ENCODE peak calls at places on chromosomes 3 and 15, in six cellular contexts. One of them, this sample, is unnamed.
A peak's percentile ranks its signal among the peaks of the same experiment; 100 is the strongest.

GRCh38 chr15:39304931-39305728 is 275.7 kb upstream of the THBS1 start:
- DNase-seq in A549: no peak
- DNase-seq in HepG2: no peak
- DNase-seq in fibroblast of lung: peak; percentile 49
- DNase-seq in RWPE1: no peak
- DNase-seq in spleen: no peak
- DNase-seq in this sample: no peak

GRCh38 chr15:69548771-69549170 is 96.2 kb downstream of the RPLP1 start:
- DNase-seq in RWPE1: no peak
- DNase-seq in A549: no peak
- DNase-seq in fibroblast of lung: peak; percentile 25
- DNase-seq in HepG2: no peak
- DNase-seq in spleen: no peak
- DNase-seq in this sample: no peak

GRCh38 chr3:190319660-190320059 is 2.6 kb downstream of the CLDN1 start:
- DNase-seq in A549: no peak
- DNase-seq in HepG2: no peak
- DNase-seq in RWPE1: peak; percentile 93
- DNase-seq in fibroblast of lung: peak; percentile 18
- DNase-seq in spleen: no peak
- DNase-seq in this sample: no peak

GRCh38 chr15:101120961-101121360 is 130.9 kb downstream of the CHSY1 start:
- DNase-seq in HepG2: no peak
- DNase-seq in spleen: peak; percentile 80
- DNase-seq in A549: no peak
- DNase-seq in fibroblast of lung: no peak
- DNase-seq in RWPE1: no peak
- DNase-seq in this sample: no peak

GRCh38 chr15:84631706-84632272 is 22.3 kb downstream of the WDR73 start:
- DNase-seq in HepG2: peak; percentile 12
- DNase-seq in A549: no peak
- DNase-seq in RWPE1: no peak
- DNase-seq in spleen: no peak
- DNase-seq in fibroblast of lung: no peak
- DNase-seq in this sample: no peak

GRCh38 chr3:184290331-184290730 is 8.7 kb upstream of the PSMD2 start:
- DNase-seq in spleen: no peak
- DNase-seq in A549: no peak
- DNase-seq in HepG2: no peak
- DNase-seq in fibroblast of lung: no peak
- DNase-seq in RWPE1: no peak
- DNase-seq in this sample: no peak

GRCh38 chr15:23561914-23562313 is 3.6 kb upstream of the MKRN3 start:
- DNase-seq in RWPE1: no peak
- DNase-seq in HepG2: no peak
- DNase-seq in A549: no peak
- DNase-seq in fibroblast of lung: no peak
- DNase-seq in spleen: no peak
- DNase-seq in this sample: no peak

GRCh38 chr3:70861855-70862254 is 549.4 kb upstream of the MDFIC2 start:
- DNase-seq in fibroblast of lung: peak; percentile 93
- DNase-seq in A549: no peak
- DNase-seq in RWPE1: no peak
- DNase-seq in HepG2: no peak
- DNase-seq in spleen: no peak
- DNase-seq in this sample: no peak

GRCh38 chr3:10387881-10388621 is 67.1 kb upstream of the SEC13 start:
- DNase-seq in RWPE1: no peak
- DNase-seq in spleen: peak; percentile 59
- DNase-seq in fibroblast of lung: peak; percentile 20
- DNase-seq in HepG2: no peak
- DNase-seq in A549: no peak
- DNase-seq in this sample: no peak

GRCh38 chr3:8283180-8283579 is 218.4 kb upstream of the LMCD1 start:
- DNase-seq in RWPE1: no peak
- DNase-seq in A549: no peak
- DNase-seq in spleen: no peak
- DNase-seq in HepG2: no peak
- DNase-seq in fibroblast of lung: no peak
- DNase-seq in this sample: no peak

GRCh38 chr3:21839181-21839580 is 88.2 kb upstream of the ZNF385D start:
- DNase-seq in HepG2: no peak
- DNase-seq in spleen: no peak
- DNase-seq in fibroblast of lung: peak; percentile 75
- DNase-seq in A549: no peak
- DNase-seq in RWPE1: no peak
- DNase-seq in this sample: no peak
- H3K27ac ChIP-seq in HepG2: no peak overlapping the region
- H3K27ac ChIP-seq in spleen: no peak overlapping the region
- H3K27ac ChIP-seq in fibroblast of lung: no peak overlapping the region
- H3K27ac ChIP-seq in A549: no peak overlapping the region
- H3K27ac ChIP-seq in RWPE1: no peak overlapping the region
- H3K27ac ChIP-seq in this sample: peak overlapping the region; percentile 15

GRCh38 chr3:29560031-29560430 is 279.2 kb downstream of the RBMS3 start:
- DNase-seq in A549: no peak
- DNase-seq in fibroblast of lung: no peak
- DNase-seq in RWPE1: no peak
- DNase-seq in spleen: no peak
- DNase-seq in HepG2: no peak
- DNase-seq in this sample: no peak
- H3K27ac ChIP-seq in A549: no peak overlapping the region
- H3K27ac ChIP-seq in fibroblast of lung: no peak overlapping the region
- H3K27ac ChIP-seq in RWPE1: no peak overlapping the region
- H3K27ac ChIP-seq in spleen: no peak overlapping the region
- H3K27ac ChIP-seq in HepG2: no peak overlapping the region
- H3K27ac ChIP-seq in this sample: no peak overlapping the region

DNA sequence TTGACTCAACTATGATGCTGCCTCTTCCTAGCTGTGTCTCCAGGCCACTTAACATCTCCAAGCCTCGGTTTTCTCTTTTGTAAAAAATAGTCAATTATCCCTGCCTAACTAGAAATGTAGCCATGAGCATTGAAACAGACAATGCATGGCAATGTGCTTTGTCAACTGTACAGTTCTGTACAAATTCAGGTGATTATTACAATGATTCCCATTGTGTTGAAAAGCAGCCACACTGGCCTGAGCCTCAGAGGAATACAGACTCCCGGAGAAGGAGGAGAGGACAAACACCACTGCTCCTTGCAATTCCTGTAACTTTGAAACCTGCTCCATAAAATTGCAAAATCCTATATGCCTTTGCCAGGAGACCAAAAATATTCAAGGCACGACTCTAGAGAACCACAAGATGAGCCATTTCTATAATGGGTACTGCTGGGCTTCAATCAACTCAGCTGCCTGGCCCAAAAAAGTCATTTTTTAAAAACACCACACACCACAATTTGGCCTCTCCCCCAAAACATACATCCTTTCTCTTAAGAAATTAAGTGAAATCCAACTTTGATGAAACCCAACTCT is 28.6 kb downstream of the DAPK2 start:
- DNase-seq in A549: no peak
- DNase-seq in fibroblast of lung: peak; percentile 68
- DNase-seq in spleen: no peak
- DNase-seq in RWPE1: no peak
- DNase-seq in HepG2: no peak
- DNase-seq in this sample: no peak
- H3K27ac ChIP-seq in A549: peak overlapping the region; percentile 55
- H3K27ac ChIP-seq in fibroblast of lung: no peak overlapping the region
- H3K27ac ChIP-seq in spleen: no peak overlapping the region
- H3K27ac ChIP-seq in RWPE1: peak overlapping the region; percentile 62
- H3K27ac ChIP-seq in HepG2: no peak overlapping the region
- H3K27ac ChIP-seq in this sample: no peak overlapping the region

GRCh38 chr3:182078929-182079328 is 367.2 kb downstream of the SOX2 start:
- DNase-seq in HepG2: no peak
- DNase-seq in fibroblast of lung: no peak
- DNase-seq in A549: no peak
- DNase-seq in RWPE1: no peak
- DNase-seq in spleen: no peak
- DNase-seq in this sample: no peak
- H3K27ac ChIP-seq in HepG2: no peak overlapping the region
- H3K27ac ChIP-seq in fibroblast of lung: no peak overlapping the region
- H3K27ac ChIP-seq in A549: peak overlapping the region; percentile 84
- H3K27ac ChIP-seq in RWPE1: no peak overlapping the region
- H3K27ac ChIP-seq in spleen: no peak overlapping the region
- H3K27ac ChIP-seq in this sample: no peak overlapping the region

DNA sequence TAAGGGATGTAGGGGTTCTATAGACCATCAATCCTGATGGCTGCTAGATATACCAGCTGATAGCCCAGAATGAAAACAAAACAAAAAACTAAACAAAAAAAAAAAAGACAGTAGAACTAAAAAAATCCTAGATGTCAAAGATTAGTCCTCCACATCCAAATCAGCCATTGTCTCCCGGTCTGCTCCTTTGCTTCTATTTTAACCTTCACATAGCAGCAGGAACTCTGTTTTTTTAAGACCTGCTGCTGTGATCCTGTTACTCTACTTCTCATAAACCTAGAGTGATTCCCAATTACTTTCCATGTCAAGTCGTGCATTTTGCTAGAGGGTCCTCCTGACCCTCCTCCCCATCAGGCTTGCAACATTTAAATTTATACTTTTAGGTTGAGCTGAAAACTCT is 2.5 kb downstream of the IFT122 start:
- DNase-seq in spleen: no peak
- DNase-seq in A549: no peak
- DNase-seq in RWPE1: no peak
- DNase-seq in HepG2: no peak
- DNase-seq in fibroblast of lung: no peak
- DNase-seq in this sample: no peak
- H3K27ac ChIP-seq in spleen: no peak overlapping the region
- H3K27ac ChIP-seq in A549: no peak overlapping the region
- H3K27ac ChIP-seq in RWPE1: no peak overlapping the region
- H3K27ac ChIP-seq in HepG2: no peak overlapping the region
- H3K27ac ChIP-seq in fibroblast of lung: no peak overlapping the region
- H3K27ac ChIP-seq in this sample: peak overlapping the region; percentile 85

GRCh38 chr3:35529337-35529736 is 110.0 kb upstream of the ARPP21 start:
- DNase-seq in RWPE1: no peak
- DNase-seq in spleen: no peak
- DNase-seq in fibroblast of lung: no peak
- DNase-seq in HepG2: no peak
- DNase-seq in A549: no peak
- DNase-seq in this sample: no peak
- H3K27ac ChIP-seq in RWPE1: no peak overlapping the region
- H3K27ac ChIP-seq in spleen: no peak overlapping the region
- H3K27ac ChIP-seq in fibroblast of lung: no peak overlapping the region
- H3K27ac ChIP-seq in HepG2: no peak overlapping the region
- H3K27ac ChIP-seq in A549: no peak overlapping the region
- H3K27ac ChIP-seq in this sample: no peak overlapping the region

GRCh38 chr15:63191895-63192603 is 2.6 kb downstream of the RAB8B start:
- DNase-seq in A549: no peak
- DNase-seq in HepG2: no peak
- DNase-seq in RWPE1: no peak
- DNase-seq in fibroblast of lung: no peak
- DNase-seq in spleen: no peak
- DNase-seq in this sample: no peak
- H3K27ac ChIP-seq in A549: no peak overlapping the region
- H3K27ac ChIP-seq in HepG2: no peak overlapping the region
- H3K27ac ChIP-seq in RWPE1: no peak overlapping the region
- H3K27ac ChIP-seq in fibroblast of lung: no peak overlapping the region
- H3K27ac ChIP-seq in spleen: peak overlapping the region; percentile 76
- H3K27ac ChIP-seq in this sample: no peak overlapping the region

GRCh38 chr3:43017593-43018195 is 38.6 kb downstream of the GASK1A start:
- DNase-seq in HepG2: no peak
- DNase-seq in RWPE1: no peak
- DNase-seq in fibroblast of lung: no peak
- DNase-seq in spleen: no peak
- DNase-seq in A549: no peak
- DNase-seq in this sample: no peak

GRCh38 chr3:43017038-43017437 is 37.9 kb downstream of the GASK1A start:
- DNase-seq in spleen: no peak
- DNase-seq in HepG2: no peak
- DNase-seq in RWPE1: no peak
- DNase-seq in fibroblast of lung: no peak
- DNase-seq in A549: no peak
- DNase-seq in this sample: no peak

GRCh38 chr3:43015572-43016512 is 36.7 kb downstream of the GASK1A start:
- DNase-seq in RWPE1: no peak
- DNase-seq in A549: no peak
- DNase-seq in spleen: peak; percentile 22
- DNase-seq in fibroblast of lung: no peak
- DNase-seq in HepG2: no peak
- DNase-seq in this sample: no peak

GRCh38 chr3:43014990-43015389 is 35.9 kb downstream of the GASK1A start:
- DNase-seq in spleen: no peak
- DNase-seq in RWPE1: no peak
- DNase-seq in fibroblast of lung: no peak
- DNase-seq in HepG2: no peak
- DNase-seq in A549: no peak
- DNase-seq in this sample: no peak

GRCh38 chr3:43016513-43016865 is 37.4 kb downstream of the GASK1A start:
- DNase-seq in RWPE1: no peak
- DNase-seq in A549: no peak
- DNase-seq in fibroblast of lung: no peak
- DNase-seq in spleen: no peak
- DNase-seq in HepG2: no peak
- DNase-seq in this sample: peak; percentile 37
- H3K27ac ChIP-seq in RWPE1: peak overlapping the region; percentile 9
- H3K27ac ChIP-seq in A549: no peak overlapping the region
- H3K27ac ChIP-seq in fibroblast of lung: no peak overlapping the region
- H3K27ac ChIP-seq in spleen: peak overlapping the region; percentile 8
- H3K27ac ChIP-seq in HepG2: no peak overlapping the region
- H3K27ac ChIP-seq in this sample: no peak overlapping the region

This sample was measured in ascending aorta.